ENCODE peak calls at places on chromosomes 13 and 19, in five cellular contexts. O, A, F, Y and M are unnamed samples.

GRCh38 chr19:37505958-37506386 is 767 bp upstream of the ZNF793 start:
- DNase-seq in Y (no peak), A (peak; percentile 6), F (peak; percentile 3), O (no peak), M (no peak)

GRCh38 chr13:23558675-23559536 is 11.3 kb upstream of the TNFRSF19 start:
- DNase-seq in O (peak; percentile 67), F (peak; percentile 35), Y (peak; percentile 85), A (no peak), M (no peak)

GRCh38 chr13:33235078-33235477 is 50.5 kb downstream of the STARD13 start:
- DNase-seq in O (no peak), Y (no peak), F (peak; percentile 44), A (no peak), M (no peak)

GRCh38 chr19:6753178-6754031 is 13.8 kb downstream of the SH2D3A start:
- DNase-seq in Y (peak; percentile 80), F (peak; percentile 67), A (peak; percentile 55), O (peak; percentile 96), M (peak; percentile 95)

GRCh38 chr13:101157261-101157660 is 259.0 kb downstream of the NALCN start:
- DNase-seq in F (no peak), A (no peak), Y (no peak), O (no peak), M (no peak)

GRCh38 chr19:12194827-12195500 is 32.1 kb downstream of the ZNF136 start:
- DNase-seq in F (peak; percentile 97), O (peak; percentile 44), Y (peak; percentile 91), A (peak; percentile 59), M (peak; percentile 87)

GRCh38 chr19:7911509-7912143 is 3.0 kb upstream of the TGFBR3L start:
- DNase-seq in Y (no peak), F (no peak), O (no peak), A (no peak), M (peak; percentile 75)

GRCh38 chr13:67857581-67858310 is 627.6 kb upstream of the PCDH9 start:
- DNase-seq in O (no peak), Y (no peak), A (no peak), F (no peak), M (no peak)

GRCh38 chr19:58566989-58567388 is 6.1 kb downstream of the MZF1 start:
- DNase-seq in O (no peak), F (peak; percentile 1), A (no peak), Y (no peak), M (no peak)

GRCh38 chr19:38304352-38304865 is 358 bp downstream of the C19orf33 start:
- DNase-seq in O (no peak), Y (no peak), F (no peak), A (no peak), M (no peak)

GRCh38 chr13:77533875-77534788 is 1.4 kb upstream of the SCEL start:
- DNase-seq in A (no peak), Y (no peak), O (peak; percentile 22), F (no peak), M (no peak)

GRCh38 chr19:40611900-40612698 is 10.9 kb downstream of the LTBP4 start:
- DNase-seq in O (no peak), F (no peak), A (no peak), Y (no peak), M (peak; percentile 81)

GRCh38 chr19:39155114-39155700 is 29.6 kb downstream of the PAK4 start:
- DNase-seq in F (no peak), A (no peak), O (no peak), Y (no peak), M (no peak)

GRCh38 chr19:49441210-49441959 is at the start of gene SLC17A7:
- DNase-seq in A (no peak), Y (peak; percentile 71), O (peak; percentile 71), F (no peak), M (no peak)
- TF ChIP-seq CTCF in A (no peak), Y (no peak), O (no peak), F (no peak), M (no peak)

DNA sequence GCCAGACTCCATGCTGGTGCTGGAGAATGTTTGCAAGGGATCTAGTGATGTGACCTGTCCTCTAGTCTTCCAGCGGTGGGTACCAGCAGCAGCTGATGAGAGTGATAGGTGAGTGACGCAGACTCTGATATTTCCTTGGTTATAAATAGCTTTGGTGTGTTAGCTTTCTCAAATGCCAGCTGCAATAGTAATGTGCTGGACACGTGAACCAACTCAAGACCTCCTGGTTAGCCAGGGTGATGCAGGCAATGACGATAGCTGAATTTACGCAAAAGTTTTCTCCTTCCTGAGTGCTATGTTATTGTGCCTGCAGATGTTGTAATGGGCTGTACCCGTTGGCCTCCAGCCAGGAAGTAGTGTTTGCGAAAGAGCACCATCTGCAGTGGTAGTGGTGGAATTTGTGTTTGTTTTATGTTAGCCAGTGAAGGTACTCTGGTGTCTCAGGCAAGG is 129.5 kb downstream of the CYSLTR2 start:
- DNase-seq in O (peak; percentile 66), F (peak; percentile 77), Y (peak; percentile 91), A (no peak), M (peak; percentile 86)
- H3K27ac ChIP-seq in O (no peak overlapping the region), F (no peak overlapping the region), Y (peak overlapping the region; percentile 30), A (no peak overlapping the region), M (no peak overlapping the region)

DNA sequence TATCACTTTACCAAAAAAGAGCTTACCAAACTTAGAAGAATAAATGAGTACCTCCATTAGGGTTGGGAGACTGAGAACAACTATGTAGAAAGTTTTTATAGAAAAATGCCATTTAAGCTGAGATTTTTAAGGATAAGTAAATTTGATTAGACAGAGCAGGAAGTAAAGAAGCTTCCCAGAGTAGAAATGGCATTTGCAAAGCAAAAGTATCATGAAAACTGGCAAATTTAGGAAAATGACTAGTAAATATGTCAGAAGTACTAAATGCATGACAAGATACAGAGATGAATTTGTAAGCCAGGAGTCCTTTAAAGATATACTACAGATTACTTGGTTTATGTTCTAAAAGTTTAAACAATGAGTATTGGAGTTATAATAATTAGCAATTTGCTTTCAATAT is 2581.8 kb downstream of the PCDH9 start:
- DNase-seq in A (no peak), F (no peak), Y (no peak), O (no peak), M (no peak)
- H3K4me1 ChIP-seq in A (no peaks in the 10 kb centered on the region), F (no peaks in the 10 kb centered on the region), Y (no peaks in the 10 kb centered on the region), O (no peaks in the 10 kb centered on the region), M (no peaks in the 10 kb centered on the region)

DNA sequence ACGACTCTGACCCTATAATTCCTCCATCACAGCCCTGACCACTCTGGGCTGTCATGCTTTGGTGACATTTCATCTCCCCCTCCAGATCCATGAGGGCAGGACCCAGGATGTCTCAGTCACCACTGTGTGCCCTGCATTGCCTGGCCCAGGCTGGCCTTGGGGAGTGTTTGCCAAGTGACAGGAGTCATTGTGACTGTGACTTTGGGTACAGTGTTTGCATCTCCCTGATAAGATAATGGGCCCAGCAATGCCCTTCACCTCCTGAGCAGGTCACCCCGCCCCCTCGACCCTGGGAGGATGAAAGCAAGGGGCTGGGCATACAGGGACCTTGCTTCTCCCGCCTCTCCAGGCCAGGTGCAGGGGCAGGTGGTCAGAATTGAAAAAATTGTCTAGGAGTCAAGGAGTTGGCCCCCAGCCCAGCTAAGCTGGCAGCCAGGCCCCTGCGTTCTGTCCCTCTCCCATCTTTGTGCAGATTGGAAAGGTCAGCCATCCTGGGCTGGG is 5.9 kb upstream of the ATP4A start:
- DNase-seq in Y (no peak), O (no peak), A (no peak), F (peak; percentile 81), M (no peak)
- TF ChIP-seq CTCF in Y (no peak), O (no peak), A (no peak), F (no peak), M (no peak)

GRCh38 chr13:50200562-50200961 is 185.3 kb downstream of the KCNRG start:
- DNase-seq in A (no peak), O (no peak), F (no peak), Y (no peak), M (no peak)

GRCh38 chr13:50203256-50204083 is 188.2 kb downstream of the KCNRG start:
- DNase-seq in Y (no peak), O (no peak), F (no peak), A (no peak), M (no peak)

GRCh38 chr13:50198508-50198907 is 183.3 kb downstream of the KCNRG start:
- DNase-seq in A (no peak), O (peak; percentile 57), Y (no peak), F (peak; percentile 16), M (no peak)

GRCh38 chr13:50202485-50202884 is 187.2 kb downstream of the KCNRG start:
- DNase-seq in A (no peak), O (no peak), F (no peak), Y (no peak), M (no peak)

GRCh38 chr13:50200988-50201387 is 185.7 kb downstream of the KCNRG start:
- DNase-seq in A (no peak), F (peak; percentile 15), Y (no peak), O (no peak), M (no peak)
- H3K27ac ChIP-seq in A (no peak overlapping the region), F (no peak overlapping the region), Y (no peak overlapping the region), O (no peak overlapping the region), M (no peak overlapping the region)

DNA sequence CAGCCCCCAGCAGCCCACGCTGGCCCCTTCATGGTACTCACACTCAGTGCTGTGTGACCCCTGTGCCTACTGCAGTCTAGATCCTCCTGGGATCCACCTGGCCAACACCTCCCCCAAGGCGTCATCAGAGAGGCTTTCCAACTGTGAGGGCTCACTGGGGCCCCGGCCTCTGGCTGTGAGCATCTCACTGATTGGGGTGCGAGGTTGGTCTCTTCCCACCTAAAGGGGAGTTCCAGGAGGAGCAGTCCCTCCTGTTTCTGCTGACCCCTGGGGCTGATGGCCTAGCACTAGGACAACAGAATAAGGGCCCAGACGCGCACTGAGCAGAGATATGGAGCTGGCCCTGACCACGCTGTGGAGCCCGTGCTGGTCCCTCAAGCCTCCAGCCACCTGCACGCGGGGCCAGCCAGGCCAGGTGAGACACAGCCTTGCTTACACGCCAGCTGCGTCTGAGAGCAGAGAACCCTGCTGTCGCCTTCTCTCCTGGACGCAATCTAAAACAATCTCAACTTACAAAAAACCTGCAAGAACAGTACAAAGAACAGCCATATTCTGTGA is 32.2 kb downstream of the ELL start:
- DNase-seq in F (no peak), Y (no peak), O (no peak), A (no peak), M (no peak)
- H3K4me1 ChIP-seq in F (peaks cover 79% of the 10 kb centered on the region), Y (peaks cover 4% of the 10 kb centered on the region), O (peaks cover 12% of the 10 kb centered on the region), A (peaks cover 47% of the 10 kb centered on the region), M (peaks cover 47% of the 10 kb centered on the region)

GRCh38 chr19:4633140-4633967 is 6.0 kb upstream of the TNFAIP8L1 start:
- DNase-seq in A (no peak), Y (peak; percentile 65), O (peak; percentile 53), F (peak; percentile 80), M (peak; percentile 87)
- TF ChIP-seq CTCF in A (peak; percentile 49), Y (peak; percentile 82), O (peak; percentile 82), F (peak; percentile 84), M (peak; percentile 89)

DNA sequence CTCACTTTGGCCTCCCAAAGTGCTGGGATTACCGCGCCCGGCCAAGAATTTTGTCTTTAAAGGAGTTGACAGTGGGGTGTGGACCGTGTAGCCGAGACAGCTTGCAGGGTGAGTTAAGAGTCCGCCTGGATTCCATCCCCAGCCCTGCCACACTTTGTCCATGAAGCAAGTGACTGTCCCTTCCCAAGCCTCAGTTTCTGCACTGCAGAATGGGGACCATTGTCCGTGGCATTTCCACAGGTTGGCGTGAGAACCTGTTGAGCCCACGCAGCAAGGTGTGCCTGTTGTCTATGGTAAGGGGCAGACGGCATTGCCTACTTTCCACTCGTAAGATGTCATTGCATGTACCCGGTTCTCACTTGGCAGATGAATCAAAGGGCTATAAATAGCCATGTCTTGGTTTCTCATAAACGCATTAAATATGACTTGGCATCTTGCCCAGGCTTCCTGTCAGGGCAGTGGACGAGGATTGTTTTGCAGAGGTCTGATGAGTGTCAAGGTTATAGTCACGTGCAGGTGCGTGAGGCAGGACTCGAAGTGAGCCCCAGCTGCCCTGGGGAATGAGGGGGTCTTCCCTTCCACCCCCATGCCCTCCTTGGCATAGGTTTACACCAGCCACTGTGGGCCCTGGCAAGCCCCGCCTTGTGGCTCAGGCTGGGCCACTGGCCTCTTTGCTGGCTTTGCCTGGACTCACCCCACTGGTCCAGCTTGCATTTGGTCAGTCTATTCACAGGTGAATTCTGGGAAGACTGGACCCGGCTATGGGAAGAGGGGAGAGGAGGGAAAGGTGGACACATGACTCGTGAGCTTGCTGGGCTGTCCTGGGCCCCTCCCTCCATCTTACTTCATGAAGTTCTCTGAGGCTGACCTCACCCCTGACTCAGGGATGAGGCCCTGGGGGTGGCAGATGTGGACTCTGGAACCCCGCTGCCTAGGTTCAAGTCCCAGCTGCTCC is 14.6 kb downstream of the FAM187B start:
- DNase-seq in F (peak; percentile 90), O (peak; percentile 68), A (peak; percentile 67), Y (peak; percentile 84), M (peak; percentile 90)
- H3K27ac ChIP-seq in F (peak overlapping the region; percentile 53), O (no peak overlapping the region), A (peak overlapping the region; percentile 96), Y (peak overlapping the region; percentile 55), M (peak overlapping the region; percentile 85)